ENCODE peak calls at places on chromosomes 7 and 10, in eight cellular contexts. F is heart left ventricle; J is GF-D8; C is RWPE1; E is activated CD8-positive, alpha-beta memory T cell treated with anti-CD3 and anti-CD28 coated beads for 4 hours; Y is stimulated activated CD4-positive, alpha-beta T cell treated with anti-CD3 and anti-CD28 coated beads, TNF-alpha, amount 100 ng/mL, for 4 hours; T is fibroblast of the conjunctiva; S is heart right ventricle. U is an unnamed sample.

GRCh38 chr10:124537891-124538290 is 76.3 kb downstream of the LHPP start:
- DNase-seq in F (peak; percentile 29), J (no peak), C (no peak), E (no peak), Y (no peak), T (no peak), S (no peak), U (no peak)

GRCh38 chr7:155213385-155213784 is 84.3 kb upstream of the INSIG1 start:
- DNase-seq in F (no peak), J (no peak), C (no peak), E (no peak), Y (no peak), T (no peak), S (no peak), U (no peak)

GRCh38 chr10:30453764-30454527 is 20.0 kb downstream of the MAP3K8 start:
- DNase-seq in F (no peak), J (no peak), C (no peak), E (no peak), Y (no peak), T (no peak), S (no peak), U (no peak)

GRCh38 chr10:132986076-132986475 is 43.7 kb upstream of the CFAP46 start:
- DNase-seq in F (no peak), J (no peak), C (no peak), E (no peak), Y (no peak), T (no peak), S (no peak), U (no peak)

GRCh38 chr7:72019436-72019835 is 392.7 kb downstream of the CALN1 start:
- DNase-seq in F (no peak), J (no peak), C (no peak), E (no peak), Y (no peak), T (no peak), S (no peak), U (no peak)

GRCh38 chr7:51649-52048 is 140.7 kb upstream of the FAM20C start:
- DNase-seq in F (no peak), J (no peak), C (no peak), E (no peak), Y (no peak), T (no peak), S (no peak), U (no peak)

GRCh38 chr7:100516135-100516812 is 22.7 kb upstream of the AGFG2 start:
- DNase-seq in F (peak; percentile 46), J (no peak), C (peak; percentile 30), E (peak; percentile 23), Y (no peak), T (peak; percentile 92), S (peak; percentile 20), U (peak; percentile 44)

GRCh38 chr10:133318494-133319127 is 9.9 kb downstream of the ZNF511 start:
- DNase-seq in F (peak; percentile 59), J (peak; percentile 7), C (no peak), E (peak; percentile 22), Y (no peak), T (peak; percentile 13), S (peak; percentile 63), U (no peak)

GRCh38 chr10:839550-840205 is 91.8 kb downstream of the LARP4B start:
- DNase-seq in F (no peak), J (no peak), C (no peak), E (no peak), Y (no peak), T (no peak), S (no peak), U (no peak)

GRCh38 chr7:20340839-20341238 is 10.1 kb downstream of the ITGB8 start:
- DNase-seq in F (no peak), J (no peak), C (peak; percentile 57), E (no peak), Y (no peak), T (no peak), S (no peak), U (no peak)

GRCh38 chr7:390761-391410 is 100.9 kb downstream of the FOXL3 start:
- DNase-seq in F (peak; percentile 23), J (no peak), C (peak; percentile 12), E (no peak), Y (no peak), T (no peak), S (no peak), U (no peak)

GRCh38 chr7:99029481-99030144 is 114.3 kb downstream of the SMURF1 start:
- DNase-seq in F (no peak), J (no peak), C (no peak), E (no peak), Y (no peak), T (no peak), S (no peak), U (no peak)

GRCh38 chr7:124489925-124490324 is 275.7 kb downstream of the GPR37 start:
- DNase-seq in F (no peak), J (no peak), C (no peak), E (no peak), Y (no peak), T (no peak), S (no peak), U (no peak)

GRCh38 chr7:100600222-100601038 is 1.7 kb upstream of the PCOLCE start:
- DNase-seq in F (no peak), J (no peak), C (no peak), E (no peak), Y (no peak), T (no peak), S (no peak), U (no peak)